ENCODE peak calls at places on chromosomes 3 and 15, in four cellular contexts. V is fibroblast of lung, F is lower lobe of right lung, W is sigmoid colon. R is an unnamed sample.

GRCh38 chr15:73909616-73910015 is 16.6 kb upstream of the LOXL1 start:
- DNase-seq in V (no peak), F (no peak), W (no peak), R (no peak)

GRCh38 chr3:109985942-109986555 is 648.7 kb upstream of the DPPA4 start:
- DNase-seq in V (no peak), F (no peak), W (no peak), R (no peak)

GRCh38 chr3:195066441-195066841 is 204.5 kb downstream of the XXYLT1 start:
- DNase-seq in V (no peak), F (peak; percentile 15), W (peak; percentile 50), R (no peak)

GRCh38 chr15:78872972-78873795 is 494 bp downstream of the MORF4L1 start:
- DNase-seq in V (peak; percentile 93), F (peak; percentile 89), W (peak; percentile 87), R (peak; percentile 95)

GRCh38 chr3:157174265-157174615 is 14.3 kb upstream of the CCNL1 start:
- DNase-seq in V (no peak), F (peak; percentile 64), W (peak; percentile 71), R (no peak)

GRCh38 chr3:112378989-112379692 is 46.2 kb downstream of the CD200 start:
- DNase-seq in V (peak; percentile 97), F (no peak), W (no peak), R (no peak)

GRCh38 chr3:161415506-161416231 is 44.4 kb upstream of the SPTSSB start:
- DNase-seq in V (peak; percentile 87), F (no peak), W (no peak), R (no peak)

GRCh38 chr3:129992781-129993180 is 18.3 kb downstream of the TRH start:
- DNase-seq in V (peak; percentile 3), F (no peak), W (no peak), R (no peak)

GRCh38 chr3:142623209-142623608 is 27.0 kb downstream of the PLS1 start:
- DNase-seq in V (no peak), F (no peak), W (no peak), R (no peak)

GRCh38 chr3:117131259-117131658 is 421.7 kb downstream of the TUSC7 start:
- DNase-seq in V (no peak), F (peak; percentile 71), W (peak; percentile 60), R (no peak)

GRCh38 chr3:195896361-195897080 is 11.8 kb downstream of the TNK2 start:
- DNase-seq in V (peak; percentile 80), F (no peak), W (peak; percentile 83), R (no peak)

GRCh38 chr3:188486126-188486525 is 332.2 kb downstream of the LPP start:
- DNase-seq in V (no peak), F (no peak), W (no peak), R (no peak)

GRCh38 chr3:52436500-52437106 is 8.3 kb downstream of the SEMA3G start:
- DNase-seq in V (peak; percentile 77), F (peak; percentile 47), W (peak; percentile 45), R (no peak)

GRCh38 chr3:72100626-72101187 is 315.8 kb upstream of the PROK2 start:
- DNase-seq in V (peak; percentile 82), F (peak; percentile 89), W (peak; percentile 89), R (peak; percentile 92)

GRCh38 chr15:28978661-28979060 is 92.9 kb downstream of the APBA2 start:
- DNase-seq in V (no peak), F (no peak), W (no peak), R (no peak)

GRCh38 chr15:45829336-45830153 is 194.7 kb downstream of the SQOR start:
- DNase-seq in V (no peak), F (no peak), W (no peak), R (no peak)

GRCh38 chr3:115876860-115877646 is 253.7 kb downstream of the GAP43 start:
- DNase-seq in V (peak; percentile 2), F (no peak), W (no peak), R (no peak)

GRCh38 chr15:41307679-41308078 is 24.7 kb downstream of the OIP5 start:
- DNase-seq in V (no peak), F (no peak), W (no peak), R (no peak)

GRCh38 chr3:86830566-86830965 is 160.4 kb downstream of the VGLL3 start:
- DNase-seq in V (peak; percentile 80), F (no peak), W (no peak), R (no peak)

GRCh38 chr15:25504307-25504706 is 65.5 kb upstream of the UBE3A start:
- DNase-seq in V (no peak), F (no peak), W (no peak), R (no peak)

GRCh38 chr3:187212705-187213104 is 15.4 kb downstream of the RTP1 start:
- DNase-seq in V (no peak), F (no peak), W (no peak), R (no peak)

GRCh38 chr3:149547954-149548728 is 73.6 kb downstream of the TM4SF4 start:
- DNase-seq in V (peak; percentile 85), F (no peak), W (peak; percentile 94), R (no peak)

GRCh38 chr3:87076951-87077350 is 86.0 kb upstream of the VGLL3 start:
- DNase-seq in V (peak; percentile 81), F (no peak), W (no peak), R (no peak)

GRCh38 chr3:75140904-75141615 is 523.1 kb upstream of the FRG2C start:
- DNase-seq in V (no peak), F (no peak), W (no peak), R (no peak)

GRCh38 chr3:103847081-103848062 is 1412.6 kb downstream of the ZPLD1 start:
- DNase-seq in V (no peak), F (no peak), W (no peak), R (no peak)

GRCh38 chr15:101156061-101156460 is 95.8 kb downstream of the CHSY1 start:
- DNase-seq in V (no peak), F (peak; percentile 14), W (peak; percentile 25), R (no peak)

GRCh38 chr15:91970142-91970541 is 116.6 kb downstream of the SLCO3A1 start:
- DNase-seq in V (peak; percentile 88), F (no peak), W (peak; percentile 75), R (no peak)

GRCh38 chr3:43893721-43894120 is 203.0 kb downstream of the ABHD5 start:
- DNase-seq in V (peak; percentile 12), F (no peak), W (no peak), R (no peak)

GRCh38 chr3:43895573-43895972 is 204.8 kb downstream of the ABHD5 start:
- DNase-seq in V (no peak), F (no peak), W (no peak), R (no peak)

GRCh38 chr3:43892061-43892460 is 201.3 kb downstream of the ABHD5 start:
- DNase-seq in V (no peak), F (no peak), W (no peak), R (no peak)

GRCh38 chr3:43892535-43892934 is 201.8 kb downstream of the ABHD5 start:
- DNase-seq in V (no peak), F (no peak), W (no peak), R (no peak)

DNA sequence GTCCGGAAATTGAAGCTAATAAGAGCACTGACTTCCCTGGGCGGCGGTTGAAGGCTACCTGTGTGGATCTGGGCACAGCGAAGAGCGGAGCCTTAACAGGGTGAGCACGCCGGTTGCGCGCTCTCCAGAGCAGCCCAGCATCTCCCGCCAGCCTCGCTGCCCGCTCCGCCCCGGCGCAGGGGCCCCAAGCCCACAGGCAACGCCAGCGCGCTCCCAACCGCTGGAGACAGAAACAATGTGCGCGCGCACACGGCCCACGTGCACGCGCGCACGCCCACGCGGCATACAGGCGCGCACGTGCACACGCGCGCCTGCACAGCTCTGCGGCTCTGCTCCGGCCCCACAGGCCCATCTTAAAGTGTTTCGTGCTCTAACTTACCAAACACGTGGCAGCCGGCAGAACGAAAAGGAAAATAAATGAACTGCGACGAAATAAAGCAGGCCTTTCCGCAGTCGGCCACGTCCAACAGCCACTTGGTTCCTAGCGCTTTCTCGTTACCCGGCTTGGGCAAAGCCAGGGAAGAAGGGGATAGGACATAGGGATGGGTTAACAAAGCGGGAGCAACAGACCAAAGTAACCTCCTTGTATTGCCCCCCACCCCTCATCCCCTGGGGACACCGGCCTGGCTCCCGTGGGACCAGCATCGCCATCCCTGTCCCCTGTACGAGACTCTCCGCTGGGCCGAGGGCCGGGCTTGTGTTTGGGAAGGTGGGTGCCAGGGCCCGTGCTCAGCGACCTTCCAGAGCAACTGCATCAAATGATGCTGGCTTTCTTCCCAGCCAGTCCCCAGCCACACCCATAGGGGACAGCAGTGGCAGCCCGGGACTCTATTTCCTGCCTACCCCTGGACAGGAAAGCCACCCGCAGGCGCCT is 203.7 kb downstream of the ABHD5 start:
- DNase-seq in V (peak; percentile 75), F (peak; percentile 64), W (no peak), R (no peak)
- TF ChIP-seq CTCF in V (no peak), F (no peak), W (no peak), R (no peak)

GRCh38 chr15:39641187-39641889 is 60.5 kb downstream of the THBS1 start:
- DNase-seq in V (no peak), F (no peak), W (no peak), R (no peak)
- TF ChIP-seq CTCF in V (no peak), F (no peak), W (no peak), R (no peak)

GRCh38 chr3:4314688-4315087 is 11.5 kb downstream of the SETMAR start:
- DNase-seq in V (peak; percentile 20), F (no peak), W (no peak), R (no peak)
- TF ChIP-seq CTCF in V (peak; percentile 32), F (peak; percentile 21), W (no peak), R (peak; percentile 39)

GRCh38 chr15:70096215-70096974 is 1.3 kb downstream of the TLE3 start:
- DNase-seq in V (peak; percentile 55), F (peak; percentile 65), W (peak; percentile 81), R (no peak)

GRCh38 chr15:70093481-70094309 is 4.0 kb downstream of the TLE3 start:
- DNase-seq in V (peak; percentile 61), F (no peak), W (no peak), R (no peak)

GRCh38 chr15:70094690-70095311 is 2.9 kb downstream of the TLE3 start:
- DNase-seq in V (peak; percentile 37), F (no peak), W (no peak), R (no peak)

GRCh38 chr15:70096975-70097336 is 761 bp downstream of the TLE3 start:
- DNase-seq in V (no peak), F (no peak), W (no peak), R (no peak)

GRCh38 chr15:70095387-70096214 is 2.1 kb downstream of the TLE3 start:
- DNase-seq in V (no peak), F (peak; percentile 69), W (peak; percentile 72), R (no peak)
- TF ChIP-seq CTCF in V (no peak), F (peak; percentile 26), W (no peak), R (no peak)

GRCh38 chr3:106386050-106386449 is 517.2 kb upstream of the CBLB start:
- DNase-seq in V (no peak), F (no peak), W (no peak), R (no peak)
- TF ChIP-seq CTCF in V (no peak), F (no peak), W (no peak), R (no peak)